ENCODE peak calls at places on chromosomes 11 and 22, in five cellular contexts. M, S, V, Q and B are unnamed samples.

GRCh38 chr11:58926695-58927094 is 12.6 kb upstream of the GLYATL1 start:
- DNase-seq in S (no peak), V (no peak), Q (peak), M (no peak), B (peak)

GRCh38 chr11:503179-503981 is 3.7 kb downstream of the RNH1 start:
- DNase-seq in Q (no peak), V (no peak), M (peak), S (no peak), B (no peak)

GRCh38 chr22:34111210-34111824 is 191.0 kb upstream of the LARGE1 start:
- DNase-seq in V (no peak), Q (no peak), S (peak), M (peak), B (no peak)

GRCh38 chr11:39768214-39768613 is 1691.2 kb downstream of the LRRC4C start:
- DNase-seq in S (no peak), Q (no peak), V (no peak), M (no peak), B (no peak)

GRCh38 chr11:130037058-130037457 is 32.6 kb upstream of the APLP2 start:
- DNase-seq in S (no peak), V (no peak), Q (peak), M (no peak), B (peak)

GRCh38 chr11:96028746-96029145 is 104.8 kb upstream of the MTMR2 start:
- DNase-seq in Q (no peak), M (no peak), S (no peak), V (no peak), B (no peak)

GRCh38 chr22:49332691-49333090 is 495.0 kb downstream of the BRD1 start:
- DNase-seq in Q (no peak), V (no peak), M (no peak), S (no peak), B (no peak)

GRCh38 chr22:29719894-29720645 is at the start of gene CABP7:
- DNase-seq in M (no peak), S (no peak), Q (no peak), V (no peak), B (no peak)

GRCh38 chr11:91194551-91194950 is 971.7 kb upstream of the CHORDC1 start:
- DNase-seq in S (no peak), Q (no peak), V (no peak), M (no peak), B (no peak)

GRCh38 chr11:91970604-91971003 is 254.0 kb upstream of the FAT3 start:
- DNase-seq in Q (no peak), M (no peak), S (no peak), V (no peak), B (no peak)